ENCODE peak calls at places on chromosomes 4 and X, in six cellular contexts. V, H, U, R, Z and J are unnamed samples.

GRCh38 chr4:175424111-175424510 is 388.0 kb downstream of the GPM6A start:
- DNase-seq in H (no peak), V (no peak), R (no peak), Z (no peak), U (no peak), J (no peak)

GRCh38 chr4:145171919-145172318 is 8.5 kb downstream of the OTUD4 start:
- DNase-seq in U (no peak), R (no peak), Z (no peak), V (no peak), H (no peak), J (no peak)

GRCh38 chrX:55801811-55802210 is 84.3 kb downstream of the RRAGB start:
- DNase-seq in V (no peak), Z (no peak), H (no peak), R (no peak), U (no peak), J (no peak)

GRCh38 chrX:99938464-99938863 is 471.6 kb downstream of the PCDH19 start:
- DNase-seq in Z (no peak), R (no peak), H (no peak), V (no peak), U (no peak), J (no peak)

GRCh38 chrX:143633530-143634372 is 2.1 kb downstream of the SLITRK4 start:
- DNase-seq in U (no peak), V (no peak), H (no peak), Z (no peak), R (no peak), J (peak; percentile 86)

GRCh38 chr4:43835869-43836268 is 612.7 kb downstream of the KCTD8 start:
- DNase-seq in U (no peak), V (no peak), H (no peak), Z (no peak), R (no peak), J (no peak)

GRCh38 chr4:24382381-24382780 is 202.0 kb downstream of the DHX15 start:
- DNase-seq in R (no peak), Z (no peak), U (no peak), H (no peak), V (no peak), J (no peak)

GRCh38 chr4:82900016-82900334 is 560 bp upstream of the THAP9 start:
- DNase-seq in H (no peak), U (no peak), R (no peak), Z (no peak), V (no peak), J (no peak)

GRCh38 chr4:62243895-62244294 is 1043.8 kb downstream of the ADGRL3 start:
- DNase-seq in V (no peak), R (no peak), U (no peak), H (no peak), Z (no peak), J (no peak)

GRCh38 chrX:71367396-71367795 is 1.2 kb downstream of the TAF1 start:
- DNase-seq in H (no peak), Z (no peak), V (no peak), U (no peak), R (no peak), J (no peak)

GRCh38 chrX:13110427-13111324 is 66.3 kb upstream of the FAM9C start:
- DNase-seq in H (no peak), Z (no peak), V (peak; percentile 81), U (no peak), R (no peak), J (no peak)